ENCODE peak calls at places on chromosomes 6 and 20, in four cellular contexts. One of them, this sample, is unnamed.

GRCh38 chr6:15331629-15332241 is 85.9 kb downstream of the JARID2 start:
- DNase-seq in HepG2: no peak
- DNase-seq in H1: no peak
- DNase-seq in K562: no peak
- DNase-seq in this sample: no peak

GRCh38 chr6:90516074-90516660 is 70.7 kb downstream of the MAP3K7 start:
- DNase-seq in HepG2: no peak
- DNase-seq in H1: no peak
- DNase-seq in K562: no peak
- DNase-seq in this sample: no peak

GRCh38 chr6:148716811-148717210 is 30.0 kb upstream of the UST start:
- DNase-seq in HepG2: no peak
- DNase-seq in H1: no peak
- DNase-seq in K562: no peak
- DNase-seq in this sample: no peak

GRCh38 chr6:43129434-43130194 is 41.5 kb upstream of the SRF start:
- DNase-seq in HepG2: peak
- DNase-seq in H1: peak
- DNase-seq in K562: peak
- DNase-seq in this sample: peak

GRCh38 chr20:49545572-49545971 is 22.4 kb downstream of the PTGIS start:
- DNase-seq in HepG2: no peak
- DNase-seq in H1: no peak
- DNase-seq in K562: peak
- DNase-seq in this sample: no peak

GRCh38 chr6:2209226-2209809 is 36.1 kb downstream of the GMDS start:
- DNase-seq in HepG2: peak
- DNase-seq in H1: peak
- DNase-seq in K562: peak
- DNase-seq in this sample: peak

GRCh38 chr6:133173276-133173675 is 67.9 kb upstream of the EYA4 start:
- DNase-seq in HepG2: no peak
- DNase-seq in H1: no peak
- DNase-seq in K562: no peak
- DNase-seq in this sample: no peak

GRCh38 chr6:43395822-43396221 is 26.4 kb upstream of the ZNF318 start:
- DNase-seq in HepG2: no peak
- DNase-seq in H1: no peak
- DNase-seq in K562: no peak
- DNase-seq in this sample: no peak

GRCh38 chr6:143949535-143949934 is 58.5 kb downstream of the PLAGL1 start:
- DNase-seq in HepG2: no peak
- DNase-seq in H1: no peak
- DNase-seq in K562: no peak
- DNase-seq in this sample: no peak

GRCh38 chr6:56541736-56542366 is 100.8 kb downstream of the DST start:
- DNase-seq in HepG2: peak
- DNase-seq in H1: no peak
- DNase-seq in K562: no peak
- DNase-seq in this sample: no peak

GRCh38 chr6:56539503-56540105 is 103.1 kb downstream of the DST start:
- DNase-seq in HepG2: no peak
- DNase-seq in H1: no peak
- DNase-seq in K562: no peak
- DNase-seq in this sample: peak

GRCh38 chr6:56542367-56543331 is 100.0 kb downstream of the DST start:
- DNase-seq in HepG2: peak
- DNase-seq in H1: peak
- DNase-seq in K562: peak
- DNase-seq in this sample: peak

GRCh38 chr6:56540232-56540631 is 102.5 kb downstream of the DST start:
- DNase-seq in HepG2: no peak
- DNase-seq in H1: no peak
- DNase-seq in K562: no peak
- DNase-seq in this sample: no peak

GRCh38 chr6:56540950-56541600 is 101.6 kb downstream of the DST start:
- DNase-seq in HepG2: peak
- DNase-seq in H1: no peak
- DNase-seq in K562: peak
- DNase-seq in this sample: peak
- TF ChIP-seq POLR2AphosphoS5 in HepG2: no peak
- TF ChIP-seq POLR2AphosphoS5 in H1: no peak
- TF ChIP-seq POLR2AphosphoS5 in K562: no peak
- TF ChIP-seq POLR2AphosphoS5 in this sample: no peak

GRCh38 chr20:9401381-9401780 is 113.0 kb upstream of the LAMP5 start:
- DNase-seq in HepG2: no peak
- DNase-seq in H1: no peak
- DNase-seq in K562: no peak
- DNase-seq in this sample: no peak

GRCh38 chr20:9403481-9403880 is 110.9 kb upstream of the LAMP5 start:
- DNase-seq in HepG2: no peak
- DNase-seq in H1: no peak
- DNase-seq in K562: no peak
- DNase-seq in this sample: no peak

GRCh38 chr20:9397928-9398327 is 116.5 kb upstream of the LAMP5 start:
- DNase-seq in HepG2: no peak
- DNase-seq in H1: no peak
- DNase-seq in K562: no peak
- DNase-seq in this sample: no peak

DNA sequence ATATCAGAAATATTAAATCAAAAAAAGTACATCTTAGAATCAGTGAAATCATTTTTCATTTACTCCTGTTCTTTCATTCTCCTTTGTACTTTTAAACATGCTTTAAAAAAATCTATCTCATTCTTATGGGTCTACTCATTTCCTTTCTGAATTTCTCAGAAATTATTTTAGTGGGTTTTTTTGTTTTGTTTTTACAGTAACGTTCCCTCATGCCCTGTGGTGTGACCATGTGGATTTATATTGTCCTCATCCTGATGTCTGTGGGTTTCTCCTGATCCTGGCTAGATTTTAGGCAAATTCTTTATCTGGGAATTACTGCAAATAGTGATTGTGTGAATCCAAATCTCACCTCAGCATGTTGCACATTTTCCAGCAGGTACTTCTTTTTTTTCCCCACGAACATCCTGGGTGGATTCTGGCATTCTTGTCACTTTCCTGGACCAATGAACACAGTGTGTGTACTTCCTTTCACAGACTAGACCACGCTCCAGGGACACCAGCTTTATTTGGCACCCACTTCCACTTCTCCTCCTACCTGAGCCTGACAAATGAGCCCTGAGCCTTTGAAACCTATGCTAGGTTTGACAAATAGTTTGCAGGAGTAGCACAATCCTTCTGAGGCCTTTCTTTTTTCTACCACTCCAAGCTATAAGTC is 113.9 kb upstream of the LAMP5 start:
- DNase-seq in HepG2: no peak
- DNase-seq in H1: no peak
- DNase-seq in K562: no peak
- DNase-seq in this sample: peak
- TF ChIP-seq JUN in HepG2: no peak
- TF ChIP-seq JUN in H1: no peak
- TF ChIP-seq JUN in K562: no peak
- TF ChIP-seq JUN in this sample: peak

GRCh38 chr6:136920858-136921520 is 1.1 kb upstream of the SLC35D3 start:
- DNase-seq in HepG2: no peak
- DNase-seq in H1: peak
- DNase-seq in K562: no peak
- DNase-seq in this sample: peak

GRCh38 chr6:136922680-136922996 is 537 bp downstream of the SLC35D3 start:
- DNase-seq in HepG2: no peak
- DNase-seq in H1: peak
- DNase-seq in K562: no peak
- DNase-seq in this sample: no peak

GRCh38 chr6:136921521-136921935 is 573 bp upstream of the SLC35D3 start:
- DNase-seq in HepG2: no peak
- DNase-seq in H1: peak
- DNase-seq in K562: no peak
- DNase-seq in this sample: peak

GRCh38 chr6:136921936-136922679 is at the start of gene SLC35D3:
- DNase-seq in HepG2: no peak
- DNase-seq in H1: peak
- DNase-seq in K562: no peak
- DNase-seq in this sample: peak

GRCh38 chr6:136920216-136920857 is 1.8 kb upstream of the SLC35D3 start:
- DNase-seq in HepG2: no peak
- DNase-seq in H1: no peak
- DNase-seq in K562: no peak
- DNase-seq in this sample: peak
- TF ChIP-seq POLR2AphosphoS5 in HepG2: no peak
- TF ChIP-seq POLR2AphosphoS5 in H1: no peak
- TF ChIP-seq POLR2AphosphoS5 in K562: no peak
- TF ChIP-seq POLR2AphosphoS5 in this sample: no peak

DNA sequence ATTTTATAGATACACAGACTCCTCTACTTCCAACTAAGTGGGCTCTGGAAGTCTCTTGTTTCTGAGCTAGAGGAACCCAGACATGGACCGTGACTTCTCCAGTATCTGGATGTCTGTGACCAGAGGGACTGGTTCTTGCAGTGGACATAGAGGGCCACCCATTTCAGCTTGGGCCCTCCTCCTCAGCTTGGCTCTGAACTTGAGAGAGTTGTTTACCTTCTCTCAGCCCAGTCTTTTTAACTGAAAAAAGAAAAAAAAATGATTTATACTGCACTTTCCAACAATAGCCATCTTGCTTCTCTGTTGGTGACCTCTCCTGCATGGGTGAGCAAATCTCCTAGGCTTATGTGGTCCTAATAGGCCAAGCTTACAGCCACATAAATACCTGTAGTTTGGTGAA is 60.3 kb upstream of the TMEM181 start:
- DNase-seq in HepG2: no peak
- DNase-seq in H1: no peak
- DNase-seq in K562: no peak
- DNase-seq in this sample: no peak
- TF ChIP-seq JUN in HepG2: no peak
- TF ChIP-seq JUN in H1: no peak
- TF ChIP-seq JUN in K562: no peak
- TF ChIP-seq JUN in this sample: no peak

DNA sequence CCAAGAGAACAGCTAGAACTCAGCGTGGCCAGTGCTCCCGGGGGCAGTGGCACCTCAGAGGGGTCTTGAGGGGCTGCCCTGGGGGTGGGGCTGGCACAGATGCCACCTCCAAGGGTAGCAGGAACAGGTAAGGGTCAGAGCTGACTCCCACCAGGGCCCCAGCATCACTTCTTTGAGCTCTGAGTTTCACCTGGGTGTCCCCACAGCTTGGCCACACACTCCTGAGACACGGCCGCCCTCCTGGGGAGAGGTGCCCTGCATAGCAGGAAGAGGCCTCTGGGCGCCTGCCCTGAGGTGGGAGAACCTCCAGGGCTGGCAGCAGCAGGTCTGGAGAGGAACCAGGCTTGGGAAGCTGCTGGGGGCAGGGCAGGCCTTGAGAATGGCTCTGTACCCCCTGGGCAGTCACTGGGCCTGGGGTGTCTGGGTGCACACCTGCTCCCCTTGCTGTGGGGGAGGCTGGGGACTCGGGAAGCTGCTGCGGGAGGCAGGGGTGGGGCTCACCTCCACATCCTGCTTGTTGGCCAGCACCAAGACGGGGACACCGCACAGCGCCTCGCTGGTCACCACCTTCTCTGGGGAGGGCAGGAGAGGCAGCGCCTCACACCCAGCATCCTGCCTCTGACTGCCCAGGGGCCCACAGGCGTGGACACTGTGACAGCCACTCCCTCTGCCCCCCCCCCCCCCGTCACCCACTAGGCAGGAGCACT is 5.0 kb downstream of the TNFRSF6B start:
- DNase-seq in HepG2: no peak
- DNase-seq in H1: no peak
- DNase-seq in K562: peak
- DNase-seq in this sample: no peak
- TF ChIP-seq POLR2AphosphoS5 in HepG2: no peak
- TF ChIP-seq POLR2AphosphoS5 in H1: peak
- TF ChIP-seq POLR2AphosphoS5 in K562: no peak
- TF ChIP-seq POLR2AphosphoS5 in this sample: no peak

GRCh38 chr20:10313215-10313614 is 94.6 kb downstream of the SNAP25 start:
- DNase-seq in HepG2: no peak
- DNase-seq in H1: no peak
- DNase-seq in K562: no peak
- DNase-seq in this sample: no peak
- TF ChIP-seq JUN in HepG2: no peak
- TF ChIP-seq JUN in H1: no peak
- TF ChIP-seq JUN in K562: no peak
- TF ChIP-seq JUN in this sample: no peak

DNA sequence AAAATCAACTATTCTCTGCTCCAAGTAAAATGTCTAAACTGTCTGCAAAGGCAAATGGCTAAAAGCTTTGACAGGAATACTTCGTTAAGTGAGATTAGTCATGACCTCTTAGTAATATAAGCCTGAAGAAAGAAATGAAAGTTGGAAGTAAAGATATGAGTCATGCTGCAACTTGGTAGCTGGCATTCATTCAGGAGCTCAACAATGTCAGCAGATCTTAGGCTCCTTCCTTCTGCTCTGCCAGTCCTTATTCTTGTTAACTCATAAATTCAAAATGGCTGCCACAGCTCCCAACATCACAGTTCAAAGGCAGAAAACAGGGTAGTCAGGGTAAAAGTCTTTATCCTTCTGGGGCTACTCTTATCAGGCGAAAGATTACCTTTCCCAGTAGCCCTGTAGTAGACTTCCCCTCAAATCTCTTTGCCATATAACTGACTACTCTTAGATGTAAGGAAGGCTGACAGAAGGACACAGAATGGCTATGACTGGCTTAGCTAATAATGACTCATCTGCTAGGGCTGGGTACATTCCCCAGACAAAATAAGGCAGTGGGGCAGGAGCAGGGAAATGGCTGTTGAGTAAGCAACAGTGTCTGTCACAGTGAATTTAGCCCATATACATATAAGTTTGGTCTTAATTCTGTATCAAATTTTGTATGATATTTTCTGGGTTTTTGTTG is 24.4 kb upstream of the C6orf62 start:
- DNase-seq in HepG2: no peak
- DNase-seq in H1: no peak
- DNase-seq in K562: peak
- DNase-seq in this sample: peak
- TF ChIP-seq POLR2AphosphoS5 in HepG2: no peak
- TF ChIP-seq POLR2AphosphoS5 in H1: no peak
- TF ChIP-seq POLR2AphosphoS5 in K562: no peak
- TF ChIP-seq POLR2AphosphoS5 in this sample: peak

DNA sequence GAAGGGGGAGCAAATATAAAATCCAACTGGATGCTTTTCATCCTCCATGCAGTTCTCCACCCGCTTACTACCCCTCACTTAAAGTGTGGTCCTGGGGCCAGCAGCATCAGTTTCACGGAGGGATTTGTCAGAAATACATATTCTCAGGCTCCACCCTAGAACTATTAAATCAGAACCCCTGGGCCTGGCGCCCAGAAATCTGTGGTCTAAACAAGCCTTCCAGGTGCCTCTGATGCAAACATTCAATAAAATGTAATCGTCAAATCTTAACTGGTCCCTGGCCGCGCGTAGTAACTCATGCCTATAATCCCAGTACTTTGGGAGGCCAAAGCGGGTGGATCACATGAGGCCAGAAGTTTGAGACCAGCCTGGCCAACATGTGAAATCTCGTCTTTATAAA is 47.7 kb downstream of the ATXN1 start:
- DNase-seq in HepG2: no peak
- DNase-seq in H1: no peak
- DNase-seq in K562: no peak
- DNase-seq in this sample: no peak
- TF ChIP-seq JUN in HepG2: no peak
- TF ChIP-seq JUN in H1: no peak
- TF ChIP-seq JUN in K562: no peak
- TF ChIP-seq JUN in this sample: no peak